ENCODE peak calls at places on chromosomes 4 and X, in seven cellular contexts. One of them, this sample, is unnamed.

GRCh38 chr4:26746742-26747351 is 113.8 kb upstream of the STIM2 start:
- DNase-seq in Daoy: no peak
- DNase-seq in H54: no peak
- DNase-seq in ACHN: no peak
- DNase-seq in activated naive CD8-positive, alpha-beta T cell treated with anti-CD3 and anti-CD28 coated beads, Interleukin-2, amount 50 U/mL, for 24 hours: peak
- DNase-seq in stimulated activated CD8-positive, alpha-beta memory T cell treated with anti-CD3 and anti-CD28 coated beads, Interleukin-7, amount 100 ng/mL, for 4 hours: no peak
- DNase-seq in GM12892: no peak
- DNase-seq in this sample: peak

GRCh38 chrX:64229145-64229544 is 1.3 kb downstream of the ASB12 start:
- DNase-seq in Daoy: no peak
- DNase-seq in H54: no peak
- DNase-seq in GM12892: no peak
- DNase-seq in stimulated activated CD8-positive, alpha-beta memory T cell treated with anti-CD3 and anti-CD28 coated beads, Interleukin-7, amount 100 ng/mL, for 4 hours: no peak
- DNase-seq in activated naive CD8-positive, alpha-beta T cell treated with anti-CD3 and anti-CD28 coated beads, Interleukin-2, amount 50 U/mL, for 24 hours: no peak
- DNase-seq in ACHN: no peak
- DNase-seq in this sample: no peak

GRCh38 chr4:147732516-147733193 is 767 bp downstream of the ARHGAP10 start:
- DNase-seq in activated naive CD8-positive, alpha-beta T cell treated with anti-CD3 and anti-CD28 coated beads, Interleukin-2, amount 50 U/mL, for 24 hours: peak
- DNase-seq in ACHN: peak
- DNase-seq in stimulated activated CD8-positive, alpha-beta memory T cell treated with anti-CD3 and anti-CD28 coated beads, Interleukin-7, amount 100 ng/mL, for 4 hours: no peak
- DNase-seq in H54: no peak
- DNase-seq in GM12892: peak
- DNase-seq in Daoy: peak
- DNase-seq in this sample: no peak

GRCh38 chrX:9790866-9791265 is 4.6 kb downstream of the SHROOM2 start:
- DNase-seq in H54: no peak
- DNase-seq in stimulated activated CD8-positive, alpha-beta memory T cell treated with anti-CD3 and anti-CD28 coated beads, Interleukin-7, amount 100 ng/mL, for 4 hours: no peak
- DNase-seq in activated naive CD8-positive, alpha-beta T cell treated with anti-CD3 and anti-CD28 coated beads, Interleukin-2, amount 50 U/mL, for 24 hours: no peak
- DNase-seq in GM12892: no peak
- DNase-seq in Daoy: no peak
- DNase-seq in ACHN: no peak
- DNase-seq in this sample: no peak

GRCh38 chr4:24686866-24687672 is 102.7 kb upstream of the DHX15 start:
- DNase-seq in H54: no peak
- DNase-seq in activated naive CD8-positive, alpha-beta T cell treated with anti-CD3 and anti-CD28 coated beads, Interleukin-2, amount 50 U/mL, for 24 hours: peak
- DNase-seq in Daoy: peak
- DNase-seq in ACHN: peak
- DNase-seq in GM12892: no peak
- DNase-seq in stimulated activated CD8-positive, alpha-beta memory T cell treated with anti-CD3 and anti-CD28 coated beads, Interleukin-7, amount 100 ng/mL, for 4 hours: no peak
- DNase-seq in this sample: no peak

GRCh38 chr4:111945014-111945413 is 200.2 kb upstream of the FAM241A start:
- DNase-seq in GM12892: no peak
- DNase-seq in H54: no peak
- DNase-seq in stimulated activated CD8-positive, alpha-beta memory T cell treated with anti-CD3 and anti-CD28 coated beads, Interleukin-7, amount 100 ng/mL, for 4 hours: no peak
- DNase-seq in Daoy: no peak
- DNase-seq in activated naive CD8-positive, alpha-beta T cell treated with anti-CD3 and anti-CD28 coated beads, Interleukin-2, amount 50 U/mL, for 24 hours: no peak
- DNase-seq in ACHN: no peak
- DNase-seq in this sample: no peak

GRCh38 chr4:1207603-1208265 is 35.4 kb upstream of the SPON2 start:
- DNase-seq in H54: no peak
- DNase-seq in stimulated activated CD8-positive, alpha-beta memory T cell treated with anti-CD3 and anti-CD28 coated beads, Interleukin-7, amount 100 ng/mL, for 4 hours: no peak
- DNase-seq in activated naive CD8-positive, alpha-beta T cell treated with anti-CD3 and anti-CD28 coated beads, Interleukin-2, amount 50 U/mL, for 24 hours: no peak
- DNase-seq in ACHN: no peak
- DNase-seq in Daoy: no peak
- DNase-seq in GM12892: no peak
- DNase-seq in this sample: no peak

GRCh38 chrX:108397627-108398392 is 40.4 kb downstream of the COL4A6 start:
- DNase-seq in stimulated activated CD8-positive, alpha-beta memory T cell treated with anti-CD3 and anti-CD28 coated beads, Interleukin-7, amount 100 ng/mL, for 4 hours: no peak
- DNase-seq in GM12892: no peak
- DNase-seq in H54: no peak
- DNase-seq in activated naive CD8-positive, alpha-beta T cell treated with anti-CD3 and anti-CD28 coated beads, Interleukin-2, amount 50 U/mL, for 24 hours: no peak
- DNase-seq in Daoy: peak
- DNase-seq in ACHN: no peak
- DNase-seq in this sample: no peak

GRCh38 chr4:15755321-15755750 is 22.8 kb upstream of the CD38 start:
- DNase-seq in ACHN: no peak
- DNase-seq in GM12892: no peak
- DNase-seq in Daoy: peak
- DNase-seq in activated naive CD8-positive, alpha-beta T cell treated with anti-CD3 and anti-CD28 coated beads, Interleukin-2, amount 50 U/mL, for 24 hours: peak
- DNase-seq in stimulated activated CD8-positive, alpha-beta memory T cell treated with anti-CD3 and anti-CD28 coated beads, Interleukin-7, amount 100 ng/mL, for 4 hours: no peak
- DNase-seq in H54: no peak
- DNase-seq in this sample: peak

GRCh38 chrX:54182864-54183613 is at the start of gene FAM120C:
- DNase-seq in GM12892: peak
- DNase-seq in H54: peak
- DNase-seq in ACHN: peak
- DNase-seq in Daoy: peak
- DNase-seq in stimulated activated CD8-positive, alpha-beta memory T cell treated with anti-CD3 and anti-CD28 coated beads, Interleukin-7, amount 100 ng/mL, for 4 hours: peak
- DNase-seq in activated naive CD8-positive, alpha-beta T cell treated with anti-CD3 and anti-CD28 coated beads, Interleukin-2, amount 50 U/mL, for 24 hours: peak
- DNase-seq in this sample: peak

GRCh38 chr4:111773858-111774257 is 371.4 kb upstream of the FAM241A start:
- DNase-seq in ACHN: no peak
- DNase-seq in activated naive CD8-positive, alpha-beta T cell treated with anti-CD3 and anti-CD28 coated beads, Interleukin-2, amount 50 U/mL, for 24 hours: no peak
- DNase-seq in Daoy: no peak
- DNase-seq in stimulated activated CD8-positive, alpha-beta memory T cell treated with anti-CD3 and anti-CD28 coated beads, Interleukin-7, amount 100 ng/mL, for 4 hours: no peak
- DNase-seq in H54: no peak
- DNase-seq in GM12892: no peak
- DNase-seq in this sample: no peak

GRCh38 chr4:7938513-7939376 is 916 bp downstream of the AFAP1 start:
- DNase-seq in H54: no peak
- DNase-seq in ACHN: peak
- DNase-seq in activated naive CD8-positive, alpha-beta T cell treated with anti-CD3 and anti-CD28 coated beads, Interleukin-2, amount 50 U/mL, for 24 hours: no peak
- DNase-seq in stimulated activated CD8-positive, alpha-beta memory T cell treated with anti-CD3 and anti-CD28 coated beads, Interleukin-7, amount 100 ng/mL, for 4 hours: no peak
- DNase-seq in Daoy: peak
- DNase-seq in GM12892: no peak
- DNase-seq in this sample: no peak

GRCh38 chr4:15457401-15458201 is 12.1 kb upstream of the CC2D2A start:
- DNase-seq in stimulated activated CD8-positive, alpha-beta memory T cell treated with anti-CD3 and anti-CD28 coated beads, Interleukin-7, amount 100 ng/mL, for 4 hours: no peak
- DNase-seq in activated naive CD8-positive, alpha-beta T cell treated with anti-CD3 and anti-CD28 coated beads, Interleukin-2, amount 50 U/mL, for 24 hours: no peak
- DNase-seq in H54: no peak
- DNase-seq in ACHN: peak
- DNase-seq in GM12892: no peak
- DNase-seq in Daoy: peak
- DNase-seq in this sample: no peak

GRCh38 chr4:3434891-3435683 is 6.7 kb upstream of the HGFAC start:
- DNase-seq in GM12892: no peak
- DNase-seq in ACHN: no peak
- DNase-seq in stimulated activated CD8-positive, alpha-beta memory T cell treated with anti-CD3 and anti-CD28 coated beads, Interleukin-7, amount 100 ng/mL, for 4 hours: no peak
- DNase-seq in activated naive CD8-positive, alpha-beta T cell treated with anti-CD3 and anti-CD28 coated beads, Interleukin-2, amount 50 U/mL, for 24 hours: no peak
- DNase-seq in Daoy: no peak
- DNase-seq in H54: no peak
- DNase-seq in this sample: no peak

GRCh38 chr4:8308856-8309771 is 39.6 kb downstream of the HTRA3 start:
- DNase-seq in ACHN: no peak
- DNase-seq in activated naive CD8-positive, alpha-beta T cell treated with anti-CD3 and anti-CD28 coated beads, Interleukin-2, amount 50 U/mL, for 24 hours: no peak
- DNase-seq in stimulated activated CD8-positive, alpha-beta memory T cell treated with anti-CD3 and anti-CD28 coated beads, Interleukin-7, amount 100 ng/mL, for 4 hours: no peak
- DNase-seq in H54: no peak
- DNase-seq in GM12892: no peak
- DNase-seq in Daoy: no peak
- DNase-seq in this sample: no peak

GRCh38 chr4:40305329-40306193 is 29.6 kb upstream of the CHRNA9 start:
- DNase-seq in Daoy: no peak
- DNase-seq in stimulated activated CD8-positive, alpha-beta memory T cell treated with anti-CD3 and anti-CD28 coated beads, Interleukin-7, amount 100 ng/mL, for 4 hours: no peak
- DNase-seq in GM12892: no peak
- DNase-seq in ACHN: no peak
- DNase-seq in H54: no peak
- DNase-seq in activated naive CD8-positive, alpha-beta T cell treated with anti-CD3 and anti-CD28 coated beads, Interleukin-2, amount 50 U/mL, for 24 hours: peak
- DNase-seq in this sample: peak

GRCh38 chr4:82696117-82696516 is 102.5 kb downstream of the SCD5 start:
- DNase-seq in H54: no peak
- DNase-seq in stimulated activated CD8-positive, alpha-beta memory T cell treated with anti-CD3 and anti-CD28 coated beads, Interleukin-7, amount 100 ng/mL, for 4 hours: no peak
- DNase-seq in activated naive CD8-positive, alpha-beta T cell treated with anti-CD3 and anti-CD28 coated beads, Interleukin-2, amount 50 U/mL, for 24 hours: no peak
- DNase-seq in ACHN: no peak
- DNase-seq in Daoy: no peak
- DNase-seq in GM12892: no peak
- DNase-seq in this sample: no peak

GRCh38 chrX:18158963-18159362 is 61.7 kb downstream of the BEND2 start:
- DNase-seq in Daoy: no peak
- DNase-seq in H54: no peak
- DNase-seq in stimulated activated CD8-positive, alpha-beta memory T cell treated with anti-CD3 and anti-CD28 coated beads, Interleukin-7, amount 100 ng/mL, for 4 hours: no peak
- DNase-seq in activated naive CD8-positive, alpha-beta T cell treated with anti-CD3 and anti-CD28 coated beads, Interleukin-2, amount 50 U/mL, for 24 hours: no peak
- DNase-seq in ACHN: no peak
- DNase-seq in GM12892: no peak
- DNase-seq in this sample: no peak

GRCh38 chr4:149952101-149952500 is 126.1 kb upstream of the DCLK2 start:
- DNase-seq in H54: no peak
- DNase-seq in stimulated activated CD8-positive, alpha-beta memory T cell treated with anti-CD3 and anti-CD28 coated beads, Interleukin-7, amount 100 ng/mL, for 4 hours: no peak
- DNase-seq in Daoy: no peak
- DNase-seq in activated naive CD8-positive, alpha-beta T cell treated with anti-CD3 and anti-CD28 coated beads, Interleukin-2, amount 50 U/mL, for 24 hours: no peak
- DNase-seq in ACHN: no peak
- DNase-seq in GM12892: no peak
- DNase-seq in this sample: no peak

GRCh38 chr4:15779336-15779735 is 1.2 kb downstream of the CD38 start:
- DNase-seq in ACHN: peak
- DNase-seq in H54: no peak
- DNase-seq in GM12892: no peak
- DNase-seq in activated naive CD8-positive, alpha-beta T cell treated with anti-CD3 and anti-CD28 coated beads, Interleukin-2, amount 50 U/mL, for 24 hours: no peak
- DNase-seq in Daoy: peak
- DNase-seq in stimulated activated CD8-positive, alpha-beta memory T cell treated with anti-CD3 and anti-CD28 coated beads, Interleukin-7, amount 100 ng/mL, for 4 hours: no peak
- DNase-seq in this sample: peak

GRCh38 chrX:101550825-101551767 is 749 bp downstream of the ARMCX1 start:
- DNase-seq in GM12892: no peak
- DNase-seq in Daoy: peak
- DNase-seq in H54: peak
- DNase-seq in ACHN: peak
- DNase-seq in activated naive CD8-positive, alpha-beta T cell treated with anti-CD3 and anti-CD28 coated beads, Interleukin-2, amount 50 U/mL, for 24 hours: peak
- DNase-seq in stimulated activated CD8-positive, alpha-beta memory T cell treated with anti-CD3 and anti-CD28 coated beads, Interleukin-7, amount 100 ng/mL, for 4 hours: no peak
- DNase-seq in this sample: no peak

GRCh38 chrX:45385767-45386166 is 185.1 kb upstream of the DIPK2B start:
- DNase-seq in activated naive CD8-positive, alpha-beta T cell treated with anti-CD3 and anti-CD28 coated beads, Interleukin-2, amount 50 U/mL, for 24 hours: no peak
- DNase-seq in H54: no peak
- DNase-seq in GM12892: no peak
- DNase-seq in ACHN: no peak
- DNase-seq in stimulated activated CD8-positive, alpha-beta memory T cell treated with anti-CD3 and anti-CD28 coated beads, Interleukin-7, amount 100 ng/mL, for 4 hours: no peak
- DNase-seq in Daoy: no peak
- DNase-seq in this sample: no peak

GRCh38 chr4:579543-580175 is 3.6 kb upstream of the TMEM271 start:
- DNase-seq in activated naive CD8-positive, alpha-beta T cell treated with anti-CD3 and anti-CD28 coated beads, Interleukin-2, amount 50 U/mL, for 24 hours: no peak
- DNase-seq in Daoy: no peak
- DNase-seq in stimulated activated CD8-positive, alpha-beta memory T cell treated with anti-CD3 and anti-CD28 coated beads, Interleukin-7, amount 100 ng/mL, for 4 hours: no peak
- DNase-seq in GM12892: no peak
- DNase-seq in ACHN: no peak
- DNase-seq in H54: no peak
- DNase-seq in this sample: no peak

GRCh38 chr4:12975511-12975910 is 508.6 kb downstream of the RAB28 start:
- DNase-seq in activated naive CD8-positive, alpha-beta T cell treated with anti-CD3 and anti-CD28 coated beads, Interleukin-2, amount 50 U/mL, for 24 hours: no peak
- DNase-seq in ACHN: no peak
- DNase-seq in H54: no peak
- DNase-seq in Daoy: no peak
- DNase-seq in GM12892: no peak
- DNase-seq in stimulated activated CD8-positive, alpha-beta memory T cell treated with anti-CD3 and anti-CD28 coated beads, Interleukin-7, amount 100 ng/mL, for 4 hours: no peak
- DNase-seq in this sample: no peak

GRCh38 chr4:79078339-79078738 is 139.1 kb upstream of the PAQR3 start:
- DNase-seq in H54: no peak
- DNase-seq in GM12892: no peak
- DNase-seq in activated naive CD8-positive, alpha-beta T cell treated with anti-CD3 and anti-CD28 coated beads, Interleukin-2, amount 50 U/mL, for 24 hours: no peak
- DNase-seq in Daoy: no peak
- DNase-seq in stimulated activated CD8-positive, alpha-beta memory T cell treated with anti-CD3 and anti-CD28 coated beads, Interleukin-7, amount 100 ng/mL, for 4 hours: no peak
- DNase-seq in ACHN: no peak
- DNase-seq in this sample: no peak

GRCh38 chrX:140180585-140180984 is 215.3 kb upstream of the CXorf66 start:
- DNase-seq in GM12892: no peak
- DNase-seq in Daoy: peak
- DNase-seq in activated naive CD8-positive, alpha-beta T cell treated with anti-CD3 and anti-CD28 coated beads, Interleukin-2, amount 50 U/mL, for 24 hours: no peak
- DNase-seq in H54: no peak
- DNase-seq in ACHN: no peak
- DNase-seq in stimulated activated CD8-positive, alpha-beta memory T cell treated with anti-CD3 and anti-CD28 coated beads, Interleukin-7, amount 100 ng/mL, for 4 hours: no peak
- DNase-seq in this sample: no peak

GRCh38 chrX:78066110-78066509 is 37.9 kb upstream of the PGK1 start:
- DNase-seq in activated naive CD8-positive, alpha-beta T cell treated with anti-CD3 and anti-CD28 coated beads, Interleukin-2, amount 50 U/mL, for 24 hours: no peak
- DNase-seq in H54: no peak
- DNase-seq in stimulated activated CD8-positive, alpha-beta memory T cell treated with anti-CD3 and anti-CD28 coated beads, Interleukin-7, amount 100 ng/mL, for 4 hours: no peak
- DNase-seq in Daoy: no peak
- DNase-seq in GM12892: no peak
- DNase-seq in ACHN: no peak
- DNase-seq in this sample: no peak

GRCh38 chr4:99715286-99715685 is 57.7 kb upstream of the C4orf54 start:
- DNase-seq in Daoy: no peak
- DNase-seq in ACHN: no peak
- DNase-seq in activated naive CD8-positive, alpha-beta T cell treated with anti-CD3 and anti-CD28 coated beads, Interleukin-2, amount 50 U/mL, for 24 hours: no peak
- DNase-seq in H54: no peak
- DNase-seq in stimulated activated CD8-positive, alpha-beta memory T cell treated with anti-CD3 and anti-CD28 coated beads, Interleukin-7, amount 100 ng/mL, for 4 hours: no peak
- DNase-seq in GM12892: no peak
- DNase-seq in this sample: no peak

GRCh38 chrX:95071052-95071451 is 1397.0 kb downstream of the FAM133A start:
- DNase-seq in ACHN: no peak
- DNase-seq in stimulated activated CD8-positive, alpha-beta memory T cell treated with anti-CD3 and anti-CD28 coated beads, Interleukin-7, amount 100 ng/mL, for 4 hours: no peak
- DNase-seq in H54: no peak
- DNase-seq in activated naive CD8-positive, alpha-beta T cell treated with anti-CD3 and anti-CD28 coated beads, Interleukin-2, amount 50 U/mL, for 24 hours: no peak
- DNase-seq in GM12892: no peak
- DNase-seq in Daoy: no peak
- DNase-seq in this sample: no peak

GRCh38 chrX:153829799-153830631 is at the start of gene PDZD4:
- DNase-seq in activated naive CD8-positive, alpha-beta T cell treated with anti-CD3 and anti-CD28 coated beads, Interleukin-2, amount 50 U/mL, for 24 hours: no peak
- DNase-seq in ACHN: no peak
- DNase-seq in H54: no peak
- DNase-seq in Daoy: no peak
- DNase-seq in stimulated activated CD8-positive, alpha-beta memory T cell treated with anti-CD3 and anti-CD28 coated beads, Interleukin-7, amount 100 ng/mL, for 4 hours: no peak
- DNase-seq in GM12892: no peak
- DNase-seq in this sample: no peak

GRCh38 chrX:29065477-29065876 is 478.2 kb downstream of the IL1RAPL1 start:
- DNase-seq in ACHN: no peak
- DNase-seq in Daoy: no peak
- DNase-seq in GM12892: no peak
- DNase-seq in stimulated activated CD8-positive, alpha-beta memory T cell treated with anti-CD3 and anti-CD28 coated beads, Interleukin-7, amount 100 ng/mL, for 4 hours: no peak
- DNase-seq in activated naive CD8-positive, alpha-beta T cell treated with anti-CD3 and anti-CD28 coated beads, Interleukin-2, amount 50 U/mL, for 24 hours: no peak
- DNase-seq in H54: no peak
- DNase-seq in this sample: no peak

GRCh38 chr4:85092943-85093342 is 126.5 kb upstream of the WDFY3 start:
- DNase-seq in GM12892: no peak
- DNase-seq in stimulated activated CD8-positive, alpha-beta memory T cell treated with anti-CD3 and anti-CD28 coated beads, Interleukin-7, amount 100 ng/mL, for 4 hours: no peak
- DNase-seq in Daoy: no peak
- DNase-seq in H54: no peak
- DNase-seq in ACHN: no peak
- DNase-seq in activated naive CD8-positive, alpha-beta T cell treated with anti-CD3 and anti-CD28 coated beads, Interleukin-2, amount 50 U/mL, for 24 hours: no peak
- DNase-seq in this sample: no peak

GRCh38 chr4:101989551-101989950 is 199.0 kb downstream of the BANK1 start:
- DNase-seq in stimulated activated CD8-positive, alpha-beta memory T cell treated with anti-CD3 and anti-CD28 coated beads, Interleukin-7, amount 100 ng/mL, for 4 hours: no peak
- DNase-seq in H54: no peak
- DNase-seq in activated naive CD8-positive, alpha-beta T cell treated with anti-CD3 and anti-CD28 coated beads, Interleukin-2, amount 50 U/mL, for 24 hours: no peak
- DNase-seq in ACHN: no peak
- DNase-seq in Daoy: no peak
- DNase-seq in GM12892: no peak
- DNase-seq in this sample: no peak

GRCh38 chr4:113355550-113356371 is 306.3 kb downstream of the ANK2 start:
- DNase-seq in activated naive CD8-positive, alpha-beta T cell treated with anti-CD3 and anti-CD28 coated beads, Interleukin-2, amount 50 U/mL, for 24 hours: peak
- DNase-seq in H54: peak
- DNase-seq in ACHN: peak
- DNase-seq in GM12892: peak
- DNase-seq in Daoy: peak
- DNase-seq in stimulated activated CD8-positive, alpha-beta memory T cell treated with anti-CD3 and anti-CD28 coated beads, Interleukin-7, amount 100 ng/mL, for 4 hours: peak
- DNase-seq in this sample: peak

GRCh38 chr4:114267976-114268375 is 288.5 kb upstream of the ARSJ start:
- DNase-seq in Daoy: no peak
- DNase-seq in GM12892: no peak
- DNase-seq in ACHN: no peak
- DNase-seq in H54: no peak
- DNase-seq in stimulated activated CD8-positive, alpha-beta memory T cell treated with anti-CD3 and anti-CD28 coated beads, Interleukin-7, amount 100 ng/mL, for 4 hours: no peak
- DNase-seq in activated naive CD8-positive, alpha-beta T cell treated with anti-CD3 and anti-CD28 coated beads, Interleukin-2, amount 50 U/mL, for 24 hours: no peak
- DNase-seq in this sample: no peak

GRCh38 chr4:78480286-78480685 is 71.3 kb upstream of the ANXA3 start:
- DNase-seq in Daoy: no peak
- DNase-seq in GM12892: no peak
- DNase-seq in ACHN: no peak
- DNase-seq in activated naive CD8-positive, alpha-beta T cell treated with anti-CD3 and anti-CD28 coated beads, Interleukin-2, amount 50 U/mL, for 24 hours: no peak
- DNase-seq in H54: no peak
- DNase-seq in stimulated activated CD8-positive, alpha-beta memory T cell treated with anti-CD3 and anti-CD28 coated beads, Interleukin-7, amount 100 ng/mL, for 4 hours: no peak
- DNase-seq in this sample: no peak

GRCh38 chr4:100369871-100370270 is 148.0 kb downstream of the EMCN start:
- DNase-seq in GM12892: no peak
- DNase-seq in H54: no peak
- DNase-seq in activated naive CD8-positive, alpha-beta T cell treated with anti-CD3 and anti-CD28 coated beads, Interleukin-2, amount 50 U/mL, for 24 hours: no peak
- DNase-seq in stimulated activated CD8-positive, alpha-beta memory T cell treated with anti-CD3 and anti-CD28 coated beads, Interleukin-7, amount 100 ng/mL, for 4 hours: no peak
- DNase-seq in ACHN: no peak
- DNase-seq in Daoy: no peak
- DNase-seq in this sample: no peak

GRCh38 chrX:67636532-67636931 is 92.7 kb downstream of the AR start:
- DNase-seq in Daoy: no peak
- DNase-seq in stimulated activated CD8-positive, alpha-beta memory T cell treated with anti-CD3 and anti-CD28 coated beads, Interleukin-7, amount 100 ng/mL, for 4 hours: no peak
- DNase-seq in ACHN: no peak
- DNase-seq in H54: peak
- DNase-seq in activated naive CD8-positive, alpha-beta T cell treated with anti-CD3 and anti-CD28 coated beads, Interleukin-2, amount 50 U/mL, for 24 hours: no peak
- DNase-seq in GM12892: no peak
- DNase-seq in this sample: no peak